ENCODE peak calls at places on chromosomes 13 and 19, in seven cellular contexts. X is fibroblast of pulmonary artery; K is GM23248; J is substantia nigra; O is transverse colon; B is GM13977; Q is stimulated activated CD8-positive, alpha-beta memory T cell treated with anti-CD3 and anti-CD28 coated beads, Interleukin-4, amount 100 ng/mL, for 1 hour. E is an unnamed sample.
A peak's percentile ranks its signal among the peaks of the same experiment; 100 is the strongest.

GRCh38 chr19:508204-509150 is 1.2 kb downstream of the TPGS1 start:
- DNase-seq in X (no peak), K (no peak), J (no peak), O (no peak), B (no peak), Q (no peak), E (no peak)

GRCh38 chr13:50357586-50358118 is 342.4 kb downstream of the KCNRG start:
- DNase-seq in X (peak; percentile 84), K (peak; percentile 89), J (no peak), O (no peak), B (no peak), Q (no peak), E (no peak)

GRCh38 chr13:21033224-21033855 is 28.0 kb downstream of the LATS2 start:
- DNase-seq in X (peak; percentile 47), K (peak; percentile 81), J (no peak), O (peak; percentile 35), B (no peak), Q (no peak), E (peak; percentile 84)

GRCh38 chr13:43377955-43378354 is 354.6 kb downstream of the DNAJC15 start:
- DNase-seq in X (peak; percentile 72), K (peak; percentile 70), J (no peak), O (no peak), B (no peak), Q (no peak), E (no peak)

GRCh38 chr19:29098863-29099481 is 114.0 kb downstream of the UQCRFS1 start:
- DNase-seq in X (peak; percentile 64), K (peak; percentile 98), J (no peak), O (peak; percentile 23), B (no peak), Q (no peak), E (peak; percentile 80)

GRCh38 chr13:110551284-110551683 is 10.2 kb downstream of the RAB20 start:
- DNase-seq in X (no peak), K (no peak), J (no peak), O (no peak), B (no peak), Q (no peak), E (no peak)

GRCh38 chr19:3547767-3548282 is 8.9 kb downstream of the TEKTIP1 start:
- DNase-seq in X (no peak), K (no peak), J (no peak), O (no peak), B (no peak), Q (no peak), E (no peak)

GRCh38 chr13:90305796-90306195 is 1041.7 kb upstream of the MIR17HG start:
- DNase-seq in X (no peak), K (no peak), J (no peak), O (no peak), B (no peak), Q (no peak), E (no peak)

GRCh38 chr19:42276821-42277220 is 7.8 kb downstream of the CIC start:
- DNase-seq in X (no peak), K (peak; percentile 77), J (no peak), O (no peak), B (no peak), Q (no peak), E (no peak)

GRCh38 chr13:50122465-50122864 is 107.2 kb downstream of the KCNRG start:
- DNase-seq in X (no peak), K (no peak), J (no peak), O (no peak), B (no peak), Q (no peak), E (no peak)

GRCh38 chr13:59970847-59971246 is 192.9 kb downstream of the DIAPH3 start:
- DNase-seq in X (peak; percentile 4), K (no peak), J (no peak), O (no peak), B (no peak), Q (no peak), E (no peak)

E was measured in ascending aorta.